ENCODE peak calls at places on chromosomes 1 and 21, in six cellular contexts. Y is GM13977; T is CD8-positive, alpha-beta T cell; G is spleen; B is astrocyte of the cerebellum; F is kidney epithelial cell. N is an unnamed sample.

GRCh38 chr1:242629396-242629795 is 104.9 kb upstream of the PLD5 start:
- DNase-seq in Y (no peak), T (no peak), G (no peak), B (no peak), F (peak; percentile 2), N (no peak)

GRCh38 chr1:38235705-38236104 is 189.1 kb upstream of the POU3F1 start:
- DNase-seq in Y (no peak), T (no peak), G (no peak), B (peak; percentile 42), F (peak; percentile 51), N (no peak)

GRCh38 chr1:232968965-232969364 is 18.6 kb downstream of the NTPCR start:
- DNase-seq in Y (no peak), T (no peak), G (no peak), B (peak; percentile 76), F (no peak), N (no peak)

GRCh38 chr21:34890724-34891609 is 158.1 kb downstream of the RUNX1 start:
- DNase-seq in Y (no peak), T (no peak), G (peak; percentile 87), B (no peak), F (no peak), N (no peak)

GRCh38 chr1:246373828-246374569 is 133.1 kb downstream of the SMYD3 start:
- DNase-seq in Y (no peak), T (no peak), G (no peak), B (no peak), F (no peak), N (no peak)

GRCh38 chr1:166839600-166840308 is 479 bp downstream of the POGK start:
- DNase-seq in Y (peak; percentile 68), T (peak; percentile 55), G (peak; percentile 92), B (no peak), F (no peak), N (peak; percentile 70)

GRCh38 chr1:54614024-54614423 is 9.3 kb downstream of the FAM151A start:
- DNase-seq in Y (no peak), T (no peak), G (peak; percentile 19), B (no peak), F (no peak), N (no peak)

GRCh38 chr1:5810131-5810530 is 182.1 kb downstream of the NPHP4 start:
- DNase-seq in Y (no peak), T (no peak), G (no peak), B (no peak), F (no peak), N (no peak)

GRCh38 chr1:22869325-22869724 is 103.3 kb downstream of the LACTBL1 start:
- DNase-seq in Y (no peak), T (no peak), G (no peak), B (no peak), F (no peak), N (no peak)

GRCh38 chr1:95201905-95202304 is 32.1 kb upstream of the RWDD3 start:
- DNase-seq in Y (no peak), T (no peak), G (no peak), B (no peak), F (no peak), N (no peak)

GRCh38 chr1:220363196-220363831 is 91.1 kb upstream of the RAB3GAP2 start:
- DNase-seq in Y (no peak), T (no peak), G (no peak), B (no peak), F (no peak), N (no peak)

GRCh38 chr1:234712891-234713305 is 102.9 kb upstream of the IRF2BP2 start:
- DNase-seq in Y (no peak), T (no peak), G (no peak), B (no peak), F (no peak), N (no peak)

GRCh38 chr1:192788184-192788583 is 20.7 kb upstream of the RGS2 start:
- DNase-seq in Y (no peak), T (no peak), G (no peak), B (peak; percentile 50), F (peak; percentile 26), N (peak; percentile 23)

GRCh38 chr21:34198232-34199120 is 125.1 kb downstream of the MRPS6 start:
- DNase-seq in Y (no peak), T (peak; percentile 37), G (no peak), B (no peak), F (no peak), N (no peak)

GRCh38 chr1:247113094-247113497 is 8.9 kb upstream of the ZNF669 start:
- DNase-seq in Y (no peak), T (no peak), G (no peak), B (peak; percentile 8), F (no peak), N (no peak)

GRCh38 chr1:207112907-207113306 is 8.9 kb downstream of the C4BPA start:
- DNase-seq in Y (no peak), T (no peak), G (no peak), B (no peak), F (no peak), N (no peak)

GRCh38 chr1:185453496-185454192 is 136.6 kb upstream of the IVNS1ABP start:
- DNase-seq in Y (no peak), T (no peak), G (no peak), B (peak; percentile 45), F (no peak), N (no peak)

GRCh38 chr21:41478319-41479177 is 29.4 kb downstream of the TMPRSS2 start:
- DNase-seq in Y (no peak), T (no peak), G (peak; percentile 62), B (peak; percentile 26), F (no peak), N (peak; percentile 69)

GRCh38 chr1:111730706-111731105 is 8.5 kb downstream of the INKA2 start:
- DNase-seq in Y (no peak), T (no peak), G (no peak), B (no peak), F (no peak), N (peak; percentile 6)

GRCh38 chr1:1748686-1749321 is 24.6 kb upstream of the CDK11A start:
- DNase-seq in Y (peak; percentile 12), T (no peak), G (peak; percentile 77), B (no peak), F (no peak), N (no peak)

GRCh38 chr1:167808690-167809089 is 86.9 kb downstream of the MPZL1 start:
- DNase-seq in Y (no peak), T (no peak), G (no peak), B (peak; percentile 29), F (no peak), N (no peak)

GRCh38 chr1:109864960-109865611 is 45.6 kb upstream of the CSF1 start:
- DNase-seq in Y (no peak), T (no peak), G (no peak), B (no peak), F (no peak), N (no peak)

GRCh38 chr1:220942278-220942677 is 63.0 kb downstream of the HLX start:
- DNase-seq in Y (no peak), T (no peak), G (no peak), B (no peak), F (no peak), N (no peak)

GRCh38 chr1:212255705-212256307 is 29.4 kb upstream of the PPP2R5A start:
- DNase-seq in Y (no peak), T (no peak), G (no peak), B (no peak), F (no peak), N (no peak)

GRCh38 chr21:16088121-16088520 is 358.3 kb downstream of the USP25 start:
- DNase-seq in Y (no peak), T (no peak), G (no peak), B (no peak), F (no peak), N (no peak)

GRCh38 chr1:25817840-25818501 is 1.8 kb upstream of the MTFR1L start:
- DNase-seq in Y (no peak), T (no peak), G (no peak), B (no peak), F (no peak), N (no peak)
- TF ChIP-seq CTCF in Y (no peak), T (no peak), G (no peak), B (peak; percentile 10), F (peak; percentile 39), N (no peak)

GRCh38 chr1:201506092-201506491 is 831 bp downstream of the CSRP1 start:
- DNase-seq in Y (no peak), T (no peak), G (no peak), B (no peak), F (no peak), N (no peak)

GRCh38 chr1:201504799-201505504 is 2.0 kb downstream of the CSRP1 start:
- DNase-seq in Y (no peak), T (no peak), G (peak; percentile 37), B (no peak), F (no peak), N (no peak)

GRCh38 chr1:201504179-201504631 is 2.7 kb downstream of the CSRP1 start:
- DNase-seq in Y (no peak), T (no peak), G (no peak), B (no peak), F (no peak), N (no peak)

GRCh38 chr1:201506573-201507567 is at the start of gene CSRP1:
- DNase-seq in Y (peak; percentile 95), T (peak; percentile 77), G (peak; percentile 97), B (peak; percentile 55), F (no peak), N (peak; percentile 89)

GRCh38 chr1:201505505-201505893 is 1.4 kb downstream of the CSRP1 start:
- DNase-seq in Y (no peak), T (no peak), G (no peak), B (no peak), F (no peak), N (peak; percentile 79)
- TF ChIP-seq CTCF in Y (no peak), T (no peak), G (no peak), B (no peak), F (no peak), N (no peak)

DNA sequence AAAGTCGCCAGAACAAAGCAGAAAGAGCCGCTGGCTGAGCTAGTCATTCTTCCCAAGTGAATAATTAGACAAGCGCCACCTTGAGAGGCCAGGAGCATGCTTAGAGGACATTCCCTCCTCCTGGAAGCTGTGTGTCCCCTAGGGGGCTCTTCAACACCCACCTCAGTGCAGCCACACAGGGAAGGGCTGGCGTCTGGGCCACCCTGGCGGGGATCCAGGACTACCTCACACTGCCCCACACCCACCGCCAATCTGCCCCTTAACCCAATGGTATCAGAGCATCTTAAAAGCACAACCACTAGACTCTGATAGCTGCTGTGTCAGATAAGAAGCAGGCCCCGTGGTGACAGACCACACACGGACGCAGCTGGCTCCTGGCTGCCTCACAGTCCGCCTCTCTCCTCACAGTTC is 24.9 kb downstream of the SETD4 start:
- DNase-seq in Y (no peak), T (no peak), G (no peak), B (no peak), F (no peak), N (no peak)
- TF ChIP-seq CTCF in Y (no peak), T (no peak), G (no peak), B (no peak), F (peak; percentile 38), N (no peak)

DNA sequence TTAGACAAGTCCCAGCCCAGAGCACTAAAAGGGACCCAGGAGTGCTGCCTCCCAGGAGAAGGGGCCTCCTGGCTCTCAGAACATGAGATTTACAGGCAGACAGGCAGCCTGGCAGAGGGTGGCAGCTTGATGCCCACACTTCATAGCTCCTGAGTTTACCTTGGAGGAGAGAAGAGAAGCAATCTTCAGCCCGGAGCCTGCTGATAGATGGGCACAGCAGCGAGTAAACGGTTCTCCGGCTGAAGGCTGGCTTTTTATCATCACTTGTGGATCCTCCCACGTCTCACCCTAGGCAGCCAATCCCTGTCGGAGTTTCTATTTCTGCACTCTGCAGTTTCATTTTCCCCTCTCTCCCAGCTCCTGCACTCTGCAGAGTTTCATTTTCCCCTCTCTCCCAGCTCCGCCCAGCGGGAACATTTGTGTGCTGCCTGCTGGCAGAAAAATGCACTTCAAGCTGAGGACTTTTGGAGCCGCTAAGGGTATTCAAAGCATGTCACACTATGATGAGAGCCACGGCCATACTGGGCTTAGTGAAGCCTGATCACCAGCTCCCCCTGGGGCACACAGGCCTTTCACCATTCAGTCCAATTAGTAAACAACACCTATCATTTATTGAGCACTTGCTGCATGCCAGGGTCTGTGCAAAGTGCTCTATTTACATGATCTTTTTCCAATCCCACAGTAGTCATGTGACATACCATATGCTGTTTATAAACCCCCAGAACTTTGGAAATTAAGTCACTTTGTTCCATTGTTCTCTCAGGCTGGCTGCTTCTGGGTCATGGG is at the start of gene IFI6:
- DNase-seq in Y (peak; percentile 91), T (peak; percentile 80), G (peak; percentile 89), B (peak; percentile 94), F (peak; percentile 89), N (peak; percentile 91)
- TF ChIP-seq CTCF in Y (peak; percentile 31), T (peak; percentile 28), G (peak; percentile 67), B (peak; percentile 48), F (peak; percentile 27), N (peak; percentile 39)

N was measured in colonic mucosa.